ENCODE peak calls at places on chromosomes 13 and 19, in four cellular contexts. D is cardiac muscle cell, W is ureter, R is heart right ventricle. P is an unnamed sample.
A peak's percentile ranks its signal among the peaks of the same experiment; 100 is the strongest.

GRCh38 chr19:1067341-1068103 is 555 bp downstream of the ARHGAP45 start:
- DNase-seq in D (no peak), W (no peak), R (no peak), P (no peak)

GRCh38 chr19:18489627-18490184 is 32.2 kb downstream of the ELL start:
- DNase-seq in D (no peak), W (no peak), R (no peak), P (no peak)

GRCh38 chr13:110108348-110109139 is 198.4 kb downstream of the COL4A1 start:
- DNase-seq in D (peak; percentile 94), W (peak; percentile 75), R (peak; percentile 80), P (peak; percentile 71)

GRCh38 chr13:25215253-25215575 is 43.1 kb upstream of the AMER2 start:
- DNase-seq in D (no peak), W (no peak), R (no peak), P (no peak)

GRCh38 chr13:38417727-38418126 is 68.1 kb downstream of the UFM1 start:
- DNase-seq in D (peak; percentile 24), W (no peak), R (no peak), P (no peak)

GRCh38 chr19:6970478-6970877 is 50.8 kb downstream of the MBD3L2B start:
- DNase-seq in D (no peak), W (no peak), R (no peak), P (no peak)

GRCh38 chr13:45950343-45950995 is 98.9 kb upstream of the SIAH3 start:
- DNase-seq in D (no peak), W (no peak), R (no peak), P (no peak)

GRCh38 chr13:107964356-107964755 is 251.0 kb downstream of the LIG4 start:
- DNase-seq in D (peak; percentile 1), W (no peak), R (no peak), P (no peak)

GRCh38 chr13:87680298-87680697 is 9.1 kb downstream of the SLITRK5 start:
- DNase-seq in D (no peak), W (no peak), R (no peak), P (no peak)

GRCh38 chr13:44305845-44306244 is 67.8 kb upstream of the SERP2 start:
- DNase-seq in D (no peak), W (no peak), R (no peak), P (no peak)

GRCh38 chr19:16435999-16436650 is 35.6 kb downstream of the EPS15L1 start:
- DNase-seq in D (peak; percentile 70), W (no peak), R (no peak), P (no peak)

GRCh38 chr13:43127827-43128226 is 104.4 kb downstream of the DNAJC15 start:
- DNase-seq in D (no peak), W (no peak), R (no peak), P (no peak)

GRCh38 chr19:18896421-18896841 is 473 bp upstream of the CERS1 start:
- DNase-seq in D (no peak), W (no peak), R (no peak), P (no peak)

GRCh38 chr19:8505680-8506401 is 3.4 kb upstream of the PRAM1 start:
- DNase-seq in D (peak; percentile 74), W (peak; percentile 78), R (peak; percentile 78), P (peak; percentile 67)

GRCh38 chr13:36130168-36130541 is 1.0 kb downstream of the DCLK1 start:
- DNase-seq in D (no peak), W (no peak), R (no peak), P (no peak)

GRCh38 chr13:60134376-60134775 is 29.4 kb downstream of the DIAPH3 start:
- DNase-seq in D (peak; percentile 38), W (no peak), R (no peak), P (no peak)

GRCh38 chr13:99981115-99982020 is at the start of gene ZIC2:
- DNase-seq in D (peak; percentile 34), W (no peak), R (no peak), P (no peak)

GRCh38 chr13:41034862-41035261 is 15.7 kb upstream of the ELF1 start:
- DNase-seq in D (no peak), W (no peak), R (no peak), P (no peak)

GRCh38 chr13:23579886-23580706 is 9.9 kb downstream of the TNFRSF19 start:
- DNase-seq in D (peak; percentile 7), W (no peak), R (no peak), P (no peak)

GRCh38 chr19:38529610-38530009 is 88.1 kb downstream of the MAP4K1 start:
- DNase-seq in D (no peak), W (no peak), R (no peak), P (no peak)

GRCh38 chr13:112446347-112446861 is 70.2 kb downstream of the SPACA7 start:
- DNase-seq in D (no peak), W (no peak), R (no peak), P (no peak)

GRCh38 chr13:99577934-99578917 is 77.0 kb downstream of the TM9SF2 start:
- DNase-seq in D (peak; percentile 29), W (no peak), R (no peak), P (no peak)

GRCh38 chr13:106496072-106496997 is 39.1 kb downstream of the EFNB2 start:
- DNase-seq in D (peak; percentile 52), W (no peak), R (peak; percentile 83), P (peak; percentile 20)

GRCh38 chr19:28468701-28469459 is 744.1 kb downstream of the UQCRFS1 start:
- DNase-seq in D (peak; percentile 40), W (peak; percentile 48), R (no peak), P (no peak)

P was measured in substantia nigra.